ENCODE peak calls at places on chromosomes 3 and 15, in ten cellular contexts. N, D, G, X, A, L, T, B, W and Z are unnamed samples.

GRCh38 chr3:9678493-9678892 is 25.1 kb upstream of the CPNE9 start:
- DNase-seq in N (no peak), D (no peak), G (no peak), X (no peak), A (no peak), L (no peak), T (no peak), B (no peak), W (no peak), Z (no peak)

GRCh38 chr3:15796771-15797599 is 794 bp downstream of the ANKRD28 start:
- DNase-seq in N (peak), D (peak), G (peak), X (no peak), A (no peak), L (peak), T (no peak), B (no peak), W (peak), Z (no peak)

GRCh38 chr15:89820651-89821611 is 6.3 kb upstream of the ANPEP start:
- DNase-seq in N (peak), D (peak), G (no peak), X (no peak), A (no peak), L (no peak), T (no peak), B (no peak), W (no peak), Z (no peak)

GRCh38 chr3:64030741-64031140 is 7.4 kb upstream of the PSMD6 start:
- DNase-seq in N (peak), D (peak), G (peak), X (peak), A (peak), L (peak), T (peak), B (peak), W (peak), Z (peak)

GRCh38 chr3:183328823-183329222 is 75.8 kb downstream of the B3GNT5 start:
- DNase-seq in N (peak), D (no peak), G (no peak), X (no peak), A (no peak), L (no peak), T (no peak), B (no peak), W (no peak), Z (no peak)

GRCh38 chr3:39910828-39911464 is 101.5 kb downstream of the MYRIP start:
- DNase-seq in N (no peak), D (no peak), G (no peak), X (no peak), A (no peak), L (no peak), T (no peak), B (no peak), W (no peak), Z (no peak)

GRCh38 chr3:128517648-128518047 is 24.6 kb upstream of the GATA2 start:
- DNase-seq in N (no peak), D (no peak), G (no peak), X (no peak), A (no peak), L (no peak), T (no peak), B (no peak), W (no peak), Z (no peak)

GRCh38 chr15:47661661-47662180 is 55.6 kb upstream of the SEMA6D start:
- DNase-seq in N (no peak), D (no peak), G (no peak), X (no peak), A (no peak), L (no peak), T (no peak), B (no peak), W (no peak), Z (no peak)

GRCh38 chr15:41930221-41930866 is 36.5 kb upstream of the SPTBN5 start:
- DNase-seq in N (peak), D (peak), G (no peak), X (no peak), A (no peak), L (peak), T (no peak), B (no peak), W (peak), Z (no peak)
- TF ChIP-seq CTCF in N (no peak), D (peak), G (peak), X (no peak), A (no peak), L (no peak), T (no peak), B (no peak), W (peak), Z (no peak)

GRCh38 chr3:119726909-119727308 is 24.1 kb downstream of the CFAP91 start:
- DNase-seq in N (no peak), D (no peak), G (no peak), X (no peak), A (no peak), L (no peak), T (no peak), B (no peak), W (no peak), Z (no peak)
- TF ChIP-seq CTCF in N (no peak), D (no peak), G (no peak), X (no peak), A (no peak), L (no peak), T (no peak), B (no peak), W (no peak), Z (no peak)

DNA sequence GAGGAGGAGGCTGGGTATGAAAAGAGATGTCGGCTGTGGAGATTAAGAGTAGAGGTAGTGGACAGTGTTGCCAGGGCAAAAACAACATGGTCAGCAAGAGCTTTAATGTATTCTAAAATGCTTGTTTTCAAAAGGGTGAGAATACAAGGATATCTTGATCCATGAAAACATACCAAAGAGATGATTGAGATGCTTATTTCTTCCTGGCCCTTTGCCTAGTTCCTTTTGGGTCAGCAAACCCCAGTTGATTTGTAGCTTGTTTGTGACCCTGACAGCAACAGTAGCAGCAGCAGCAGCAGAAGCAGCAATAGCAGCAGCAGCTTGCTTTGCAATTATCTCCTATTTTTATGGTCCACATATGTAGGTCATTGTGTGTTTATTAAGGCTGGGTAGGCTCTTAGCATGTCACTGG is 337.3 kb downstream of the LPP start:
- DNase-seq in N (peak), D (peak), G (no peak), X (no peak), A (no peak), L (no peak), T (no peak), B (no peak), W (no peak), Z (no peak)
- TF ChIP-seq CTCF in N (no peak), D (no peak), G (no peak), X (no peak), A (no peak), L (no peak), T (no peak), B (no peak), W (no peak), Z (no peak)

DNA sequence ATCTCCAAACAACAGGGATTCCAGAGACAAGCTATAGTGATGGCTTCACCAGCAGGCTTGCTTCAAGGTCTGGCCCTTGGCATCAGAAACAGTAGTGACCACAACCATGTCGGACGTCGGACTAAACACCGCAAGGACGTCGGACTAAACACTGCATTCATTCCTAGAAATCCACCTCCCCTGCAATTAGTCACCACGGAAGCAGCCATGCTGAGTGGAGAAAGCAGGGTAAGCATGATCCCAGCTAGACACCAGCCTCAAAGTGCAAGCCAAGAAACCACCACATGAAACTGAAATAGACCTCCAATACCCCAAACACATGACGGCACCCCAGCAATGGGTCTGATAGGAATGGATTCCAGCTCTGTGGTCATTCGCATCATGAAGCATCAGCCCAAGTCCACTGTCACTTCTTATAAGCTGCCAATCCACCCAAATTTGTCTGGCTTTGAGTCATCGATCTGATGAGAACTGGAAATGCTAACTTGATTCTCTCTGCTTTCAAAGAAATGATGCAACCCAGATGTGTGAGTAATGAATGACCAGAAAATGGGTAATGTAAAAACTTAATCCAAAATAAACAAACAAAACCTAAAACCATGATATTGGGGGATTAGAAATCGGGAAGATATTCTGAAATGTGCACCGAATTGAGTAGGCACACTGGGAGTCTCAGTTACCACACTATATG is 348.3 kb upstream of the TMCO5A start:
- DNase-seq in N (peak), D (peak), G (no peak), X (no peak), A (no peak), L (no peak), T (no peak), B (no peak), W (peak), Z (no peak)
- TF ChIP-seq CTCF in N (no peak), D (no peak), G (no peak), X (no peak), A (no peak), L (no peak), T (no peak), B (no peak), W (no peak), Z (no peak)

GRCh38 chr3:14410501-14411165 is 8.2 kb downstream of the SLC6A6 start:
- DNase-seq in N (peak), D (peak), G (no peak), X (no peak), A (no peak), L (peak), T (no peak), B (no peak), W (no peak), Z (no peak)

GRCh38 chr3:14413381-14414071 is 11.1 kb downstream of the SLC6A6 start:
- DNase-seq in N (peak), D (peak), G (peak), X (no peak), A (no peak), L (no peak), T (no peak), B (no peak), W (no peak), Z (no peak)

GRCh38 chr3:14411166-14411526 is 8.7 kb downstream of the SLC6A6 start:
- DNase-seq in N (no peak), D (no peak), G (no peak), X (no peak), A (no peak), L (no peak), T (no peak), B (no peak), W (no peak), Z (no peak)

GRCh38 chr3:14412831-14413380 is 10.5 kb downstream of the SLC6A6 start:
- DNase-seq in N (no peak), D (no peak), G (no peak), X (no peak), A (no peak), L (no peak), T (peak), B (peak), W (no peak), Z (no peak)

DNA sequence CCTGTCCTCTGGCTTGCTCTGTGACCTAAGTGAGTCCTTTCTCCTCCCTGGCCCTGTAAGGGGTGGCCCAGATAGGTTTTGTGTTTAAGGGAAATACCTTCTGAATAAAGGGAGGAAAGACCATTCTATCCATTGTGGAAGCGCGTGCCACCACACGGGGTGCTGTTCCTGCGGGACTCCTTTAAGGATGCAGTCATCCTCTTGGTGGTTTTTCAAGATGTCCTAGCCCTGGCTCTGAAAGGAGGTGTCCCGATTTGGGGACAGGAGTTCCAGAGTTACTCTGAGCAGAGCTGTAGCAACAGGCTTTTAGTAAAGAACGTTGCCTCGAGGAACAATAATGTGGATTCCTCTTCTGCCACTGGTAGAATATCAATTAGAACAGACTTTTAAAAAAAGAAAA is 9.6 kb downstream of the SLC6A6 start:
- DNase-seq in N (peak), D (no peak), G (no peak), X (no peak), A (no peak), L (no peak), T (no peak), B (no peak), W (no peak), Z (no peak)
- TF ChIP-seq CTCF in N (peak), D (peak), G (peak), X (no peak), A (peak), L (no peak), T (no peak), B (no peak), W (peak), Z (no peak)

DNA sequence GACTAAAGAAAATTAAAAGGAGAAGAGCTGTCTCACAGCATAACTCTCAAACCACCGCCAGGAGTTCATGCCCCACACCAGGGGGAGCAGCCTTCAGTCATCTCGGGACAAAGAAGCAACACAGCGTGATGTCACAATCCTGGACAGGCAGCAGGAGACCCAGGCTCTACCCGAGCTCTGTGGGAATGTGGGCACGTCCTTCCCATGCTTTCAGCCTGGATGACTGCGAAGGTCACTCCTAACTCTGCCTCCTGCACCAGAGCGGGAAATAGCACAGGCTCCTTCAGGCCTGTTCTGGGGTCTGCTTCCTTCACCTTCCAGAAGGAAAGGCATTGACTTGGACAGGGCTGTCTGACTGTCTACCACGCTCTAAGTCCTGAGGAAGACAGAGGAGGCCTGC is 31.3 kb downstream of the NOX5 start:
- DNase-seq in N (peak), D (peak), G (peak), X (no peak), A (no peak), L (no peak), T (no peak), B (no peak), W (no peak), Z (no peak)
- TF ChIP-seq CTCF in N (peak), D (peak), G (peak), X (no peak), A (peak), L (no peak), T (no peak), B (no peak), W (no peak), Z (no peak)

GRCh38 chr3:33884701-33885100 is 86.3 kb downstream of the PDCD6IP start:
- DNase-seq in N (no peak), D (no peak), G (no peak), X (no peak), A (no peak), L (no peak), T (no peak), B (no peak), W (no peak), Z (no peak)

GRCh38 chr3:33886015-33886414 is 87.6 kb downstream of the PDCD6IP start:
- DNase-seq in N (no peak), D (no peak), G (no peak), X (no peak), A (no peak), L (no peak), T (no peak), B (no peak), W (no peak), Z (no peak)

GRCh38 chr3:33885496-33885895 is 87.1 kb downstream of the PDCD6IP start:
- DNase-seq in N (no peak), D (no peak), G (no peak), X (no peak), A (no peak), L (no peak), T (no peak), B (no peak), W (no peak), Z (no peak)

GRCh38 chr3:33883538-33884203 is 85.2 kb downstream of the PDCD6IP start:
- DNase-seq in N (peak), D (peak), G (peak), X (no peak), A (no peak), L (peak), T (no peak), B (no peak), W (peak), Z (peak)

GRCh38 chr3:33884204-33884561 is 85.8 kb downstream of the PDCD6IP start:
- DNase-seq in N (peak), D (no peak), G (peak), X (no peak), A (no peak), L (peak), T (peak), B (no peak), W (peak), Z (no peak)
- TF ChIP-seq CTCF in N (peak), D (peak), G (peak), X (no peak), A (no peak), L (no peak), T (no peak), B (no peak), W (peak), Z (no peak)